ENCODE peak calls at places on chromosome 3, in five cellular contexts. C is H9, X is kidney, D is fibroblast of mammary gland, U is A549. T is an unnamed sample.

GRCh38 chr3:19994796-19995195 is 17.3 kb downstream of the PP2D1 start:
- DNase-seq in C (no peak), X (no peak), D (peak; percentile 12), U (no peak), T (no peak)

GRCh38 chr3:126982125-126982521 is 792 bp upstream of the PLXNA1 start:
- DNase-seq in C (peak; percentile 78), X (no peak), D (peak; percentile 73), U (no peak), T (peak; percentile 31)

GRCh38 chr3:32640939-32641725 is 43.9 kb upstream of the CNOT10 start:
- DNase-seq in C (no peak), X (no peak), D (no peak), U (no peak), T (no peak)

GRCh38 chr3:128786434-128787020 is 60.5 kb downstream of the RAB7A start:
- DNase-seq in C (no peak), X (no peak), D (peak; percentile 29), U (no peak), T (peak; percentile 33)

GRCh38 chr3:115239717-115240116 is 92.6 kb upstream of the ZBTB20 start:
- DNase-seq in C (no peak), X (peak; percentile 59), D (peak; percentile 100), U (peak; percentile 83), T (peak; percentile 93)

GRCh38 chr3:16849240-16849639 is 35.5 kb upstream of the PLCL2 start:
- DNase-seq in C (no peak), X (no peak), D (peak; percentile 52), U (no peak), T (no peak)

GRCh38 chr3:160398820-160399346 is at the start of gene IFT80:
- DNase-seq in C (peak; percentile 94), X (peak; percentile 98), D (peak; percentile 95), U (peak; percentile 90), T (peak; percentile 95)

GRCh38 chr3:63936929-63937328 is 24.7 kb upstream of the SCAANT1 start:
- DNase-seq in C (no peak), X (no peak), D (no peak), U (no peak), T (no peak)

GRCh38 chr3:122074621-122075265 is 19.6 kb downstream of the CD86 start:
- DNase-seq in C (no peak), X (peak; percentile 74), D (peak; percentile 85), U (no peak), T (no peak)

GRCh38 chr3:110995461-110996226 is 76.0 kb upstream of the NECTIN3 start:
- DNase-seq in C (no peak), X (no peak), D (peak; percentile 83), U (no peak), T (peak; percentile 62)

GRCh38 chr3:186418601-186419238 is 56.7 kb upstream of the DGKG start:
- DNase-seq in C (peak; percentile 46), X (no peak), D (peak; percentile 22), U (no peak), T (no peak)

GRCh38 chr3:156150434-156151066 is 30.2 kb downstream of the KCNAB1 start:
- DNase-seq in C (peak; percentile 44), X (no peak), D (peak; percentile 76), U (peak; percentile 29), T (peak; percentile 50)

GRCh38 chr3:124972457-124972856 is 37.9 kb upstream of the MUC13 start:
- DNase-seq in C (no peak), X (no peak), D (no peak), U (no peak), T (no peak)

GRCh38 chr3:113295463-113295862 is 84.1 kb downstream of the BOC start:
- DNase-seq in C (no peak), X (no peak), D (no peak), U (no peak), T (no peak)

GRCh38 chr3:13064964-13065363 is 8.3 kb downstream of the IQSEC1 start:
- DNase-seq in C (no peak), X (no peak), D (no peak), U (no peak), T (no peak)

GRCh38 chr3:158961911-158962310 is 160.1 kb downstream of the MFSD1 start:
- DNase-seq in C (no peak), X (no peak), D (peak; percentile 19), U (no peak), T (no peak)

GRCh38 chr3:156781310-156782230 is 44.6 kb upstream of the LEKR1 start:
- DNase-seq in C (no peak), X (no peak), D (peak; percentile 80), U (peak; percentile 75), T (peak; percentile 69)

GRCh38 chr3:52317178-52317577 is 1.1 kb downstream of the DNAH1 start:
- DNase-seq in C (no peak), X (peak; percentile 46), D (no peak), U (no peak), T (no peak)

GRCh38 chr3:39639344-39640236 is 169.8 kb upstream of the MYRIP start:
- DNase-seq in C (peak; percentile 47), X (no peak), D (peak; percentile 97), U (peak; percentile 87), T (peak; percentile 97)

GRCh38 chr3:30933478-30934207 is 39.2 kb upstream of the GADL1 start:
- DNase-seq in C (no peak), X (no peak), D (no peak), U (no peak), T (no peak)

GRCh38 chr3:129054605-129055104 is 5.9 kb upstream of the GP9 start:
- DNase-seq in C (no peak), X (no peak), D (no peak), U (no peak), T (no peak)

GRCh38 chr3:61628636-61629035 is 67.3 kb downstream of the PTPRG start:
- DNase-seq in C (no peak), X (no peak), D (no peak), U (no peak), T (no peak)

GRCh38 chr3:194621947-194622346 is 11.3 kb downstream of the TMEM44 start:
- DNase-seq in C (no peak), X (peak; percentile 22), D (no peak), U (no peak), T (no peak)

GRCh38 chr3:107063351-107063750 is 313.9 kb upstream of the CCDC54 start:
- DNase-seq in C (no peak), X (no peak), D (peak; percentile 38), U (no peak), T (no peak)

GRCh38 chr3:72539856-72540255 is 308.4 kb downstream of the SHQ1 start:
- DNase-seq in C (no peak), X (no peak), D (no peak), U (no peak), T (no peak)

GRCh38 chr3:171871392-171872274 is 28.5 kb downstream of the TMEM212 start:
- DNase-seq in C (no peak), X (no peak), D (peak; percentile 30), U (no peak), T (no peak)

GRCh38 chr3:127182446-127182845 is 10.5 kb upstream of the PRR23E start:
- DNase-seq in C (no peak), X (peak; percentile 48), D (no peak), U (no peak), T (no peak)

GRCh38 chr3:105744202-105744601 is 124.6 kb downstream of the CBLB start:
- DNase-seq in C (no peak), X (no peak), D (no peak), U (no peak), T (no peak)

GRCh38 chr3:120013481-120013880 is 80.8 kb downstream of the GSK3B start:
- DNase-seq in C (no peak), X (no peak), D (no peak), U (no peak), T (no peak)

GRCh38 chr3:123652346-123652984 is 67.6 kb upstream of the HACD2 start:
- DNase-seq in C (peak; percentile 84), X (peak; percentile 91), D (peak; percentile 66), U (peak; percentile 86), T (peak; percentile 58)
- TF ChIP-seq CTCF in C (peak; percentile 94), X (peak; percentile 95), D (peak; percentile 96), U (peak; percentile 94), T (peak; percentile 85)

DNA sequence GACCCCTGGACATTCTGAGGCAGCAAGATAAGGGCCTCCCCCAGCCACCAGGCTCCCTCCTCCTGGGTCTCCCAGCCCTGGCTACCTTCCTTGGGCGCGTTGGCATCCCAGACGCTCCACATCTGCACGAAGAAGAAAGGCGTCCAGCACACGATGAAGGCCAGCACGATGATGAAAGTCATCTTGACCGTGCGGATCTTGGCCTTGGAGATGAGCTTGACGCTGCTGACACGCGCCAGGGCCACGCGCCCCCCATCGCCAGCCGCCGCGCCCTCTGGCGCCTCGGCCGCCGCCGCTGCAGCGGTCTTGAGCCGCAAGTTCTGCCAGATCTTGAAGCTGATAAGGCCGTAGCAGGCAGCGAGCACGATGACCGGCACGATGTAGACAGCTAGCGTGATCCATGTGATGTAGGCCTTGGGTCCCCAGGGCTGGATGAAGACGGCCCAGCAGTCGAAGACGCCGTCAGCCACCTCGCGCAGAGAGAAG is 2.2 kb downstream of the OXTR start:
- DNase-seq in C (no peak), X (no peak), D (no peak), U (no peak), T (no peak)
- TF ChIP-seq CTCF in C (no peak), X (no peak), D (no peak), U (no peak), T (no peak)

GRCh38 chr3:10116928-10117327 is 1.5 kb downstream of the BRK1 start:
- DNase-seq in C (no peak), X (no peak), D (no peak), U (no peak), T (no peak)

GRCh38 chr3:10119376-10119775 is 3.9 kb downstream of the BRK1 start:
- DNase-seq in C (no peak), X (no peak), D (no peak), U (no peak), T (no peak)

GRCh38 chr3:10115326-10116137 is at the start of gene BRK1:
- DNase-seq in C (peak; percentile 91), X (peak; percentile 97), D (peak; percentile 96), U (peak; percentile 98), T (peak; percentile 93)

GRCh38 chr3:10121064-10121463 is 5.6 kb downstream of the BRK1 start:
- DNase-seq in C (no peak), X (no peak), D (no peak), U (no peak), T (no peak)

GRCh38 chr3:10116138-10116460 is 624 bp downstream of the BRK1 start:
- DNase-seq in C (no peak), X (no peak), D (peak; percentile 60), U (peak; percentile 12), T (peak; percentile 32)
- TF ChIP-seq CTCF in C (no peak), X (no peak), D (no peak), U (no peak), T (no peak)

GRCh38 chr3:47374587-47374986 is 6.2 kb upstream of the PTPN23 start:
- DNase-seq in C (no peak), X (no peak), D (no peak), U (no peak), T (no peak)

GRCh38 chr3:47376393-47376792 is 4.4 kb upstream of the PTPN23 start:
- DNase-seq in C (no peak), X (no peak), D (no peak), U (no peak), T (no peak)

GRCh38 chr3:47367631-47368030 is 13.2 kb upstream of the PTPN23 start:
- DNase-seq in C (no peak), X (no peak), D (no peak), U (no peak), T (no peak)

GRCh38 chr3:47366833-47367232 is 14.0 kb upstream of the PTPN23 start:
- DNase-seq in C (no peak), X (no peak), D (no peak), U (no peak), T (no peak)

GRCh38 chr3:47370887-47371697 is 9.7 kb upstream of the PTPN23 start:
- DNase-seq in C (peak; percentile 56), X (no peak), D (no peak), U (peak; percentile 30), T (peak; percentile 16)
- TF ChIP-seq CTCF in C (peak; percentile 85), X (peak; percentile 21), D (peak; percentile 31), U (peak; percentile 47), T (peak; percentile 80)

T was measured in HFFc6.